ENCODE peak calls at places on chromosomes 7 and 10, in five cellular contexts. T is amniotic epithelial cell; O is activated CD4-positive, CD25-positive, alpha-beta regulatory T cell; X is AG09319; A is activated CD4-positive, alpha-beta T cell treated with anti-CD3 and anti-CD28 coated beads, Interleukin-2, amount 10 ng/mL, durations not matched to agents 7 days and 5 days. W is an unnamed sample.

GRCh38 chr10:111076682-111077661 is at the start of gene ADRA2A:
- DNase-seq in T (peak), O (no peak), X (no peak), A (no peak), W (peak)

GRCh38 chr10:49627031-49627430 is 13.2 kb downstream of the CHAT start:
- DNase-seq in T (no peak), O (no peak), X (no peak), A (no peak), W (no peak)

GRCh38 chr7:94380264-94380663 is 14.4 kb upstream of the COL1A2 start:
- DNase-seq in T (no peak), O (no peak), X (no peak), A (no peak), W (no peak)

GRCh38 chr10:78893217-78893616 is 175.5 kb upstream of the ZMIZ1 start:
- DNase-seq in T (no peak), O (no peak), X (no peak), A (no peak), W (no peak)

GRCh38 chr10:33795529-33795928 is 461.1 kb upstream of the NRP1 start:
- DNase-seq in T (no peak), O (no peak), X (no peak), A (no peak), W (no peak)

GRCh38 chr7:41255113-41255512 is 447.8 kb downstream of the INHBA start:
- DNase-seq in T (no peak), O (no peak), X (no peak), A (no peak), W (no peak)

GRCh38 chr7:55013851-55014250 is 5.0 kb upstream of the EGFR start:
- DNase-seq in T (no peak), O (no peak), X (no peak), A (no peak), W (no peak)

GRCh38 chr7:109101332-109101731 is 531.7 kb downstream of the DNAJB9 start:
- DNase-seq in T (no peak), O (no peak), X (no peak), A (no peak), W (no peak)

GRCh38 chr7:142420554-142421362 is 162.9 kb upstream of the PRSS58 start:
- DNase-seq in T (peak), O (no peak), X (no peak), A (no peak), W (no peak)

GRCh38 chr7:148927141-148927540 is 43.0 kb upstream of the EZH2 start:
- DNase-seq in T (no peak), O (no peak), X (no peak), A (no peak), W (no peak)

GRCh38 chr7:25259487-25260243 is 31.4 kb upstream of the NPVF start:
- DNase-seq in T (peak), O (peak), X (peak), A (peak), W (peak)

GRCh38 chr10:16146993-16147392 is 286.7 kb upstream of the MINDY3 start:
- DNase-seq in T (no peak), O (no peak), X (no peak), A (no peak), W (no peak)

GRCh38 chr10:31687545-31688482 is 240.8 kb downstream of the ARHGAP12 start:
- DNase-seq in T (no peak), O (no peak), X (no peak), A (peak), W (no peak)

GRCh38 chr7:56079450-56080185 is 13.1 kb downstream of the PHKG1 start:
- DNase-seq in T (peak), O (no peak), X (peak), A (no peak), W (peak)

GRCh38 chr10:28754930-28755718 is 77.8 kb downstream of the BAMBI start:
- DNase-seq in T (peak), O (no peak), X (no peak), A (no peak), W (no peak)

GRCh38 chr10:1734288-1734687 is 3.0 kb downstream of the ADARB2 start:
- DNase-seq in T (no peak), O (no peak), X (no peak), A (no peak), W (no peak)

GRCh38 chr7:155198901-155199845 is 98.5 kb upstream of the INSIG1 start:
- DNase-seq in T (peak), O (peak), X (no peak), A (no peak), W (no peak)

GRCh38 chr10:121096617-121097431 is 245.7 kb downstream of the WDR11 start:
- DNase-seq in T (peak), O (no peak), X (peak), A (no peak), W (no peak)

GRCh38 chr7:25758559-25758958 is 393.4 kb upstream of the NFE2L3 start:
- DNase-seq in T (no peak), O (no peak), X (no peak), A (no peak), W (peak)